ENCODE peak calls at places on chromosomes 12 and 14, in six cellular contexts. One of them, this sample, is unnamed.

GRCh38 chr12:100403446-100403845 is 46.6 kb downstream of the SLC17A8 start:
- DNase-seq in HCT116: no peak
- DNase-seq in GM23338: no peak
- DNase-seq in OCI-LY7: no peak
- DNase-seq in PC-3: peak; percentile 74
- DNase-seq in GM12878: no peak
- DNase-seq in this sample: peak; percentile 52

GRCh38 chr12:116672010-116672409 is 65.9 kb downstream of the SPRING1 start:
- DNase-seq in HCT116: no peak
- DNase-seq in GM23338: no peak
- DNase-seq in OCI-LY7: no peak
- DNase-seq in PC-3: no peak
- DNase-seq in GM12878: no peak
- DNase-seq in this sample: no peak

GRCh38 chr12:28537474-28537873 is 347.2 kb downstream of the CCDC91 start:
- DNase-seq in HCT116: no peak
- DNase-seq in GM23338: no peak
- DNase-seq in OCI-LY7: no peak
- DNase-seq in PC-3: no peak
- DNase-seq in GM12878: no peak
- DNase-seq in this sample: no peak

GRCh38 chr14:60775296-60775695 is 40.7 kb downstream of the MNAT1 start:
- DNase-seq in HCT116: no peak
- DNase-seq in GM23338: no peak
- DNase-seq in OCI-LY7: no peak
- DNase-seq in PC-3: peak; percentile 93
- DNase-seq in GM12878: no peak
- DNase-seq in this sample: peak; percentile 27

GRCh38 chr12:26422839-26423398 is 227.5 kb downstream of the SSPN start:
- DNase-seq in HCT116: no peak
- DNase-seq in GM23338: no peak
- DNase-seq in OCI-LY7: no peak
- DNase-seq in PC-3: no peak
- DNase-seq in GM12878: no peak
- DNase-seq in this sample: no peak

GRCh38 chr14:77554207-77554606 is 55.6 kb upstream of the ISM2 start:
- DNase-seq in HCT116: no peak
- DNase-seq in GM23338: no peak
- DNase-seq in OCI-LY7: no peak
- DNase-seq in PC-3: no peak
- DNase-seq in GM12878: peak; percentile 37
- DNase-seq in this sample: no peak

GRCh38 chr12:8816448-8816847 is 6.0 kb upstream of the A2ML1 start:
- DNase-seq in HCT116: no peak
- DNase-seq in GM23338: no peak
- DNase-seq in OCI-LY7: no peak
- DNase-seq in PC-3: no peak
- DNase-seq in GM12878: no peak
- DNase-seq in this sample: no peak

GRCh38 chr14:34592623-34593022 is 37.3 kb downstream of the SNX6 start:
- DNase-seq in HCT116: no peak
- DNase-seq in GM23338: no peak
- DNase-seq in OCI-LY7: no peak
- DNase-seq in PC-3: no peak
- DNase-seq in GM12878: no peak
- DNase-seq in this sample: no peak

GRCh38 chr14:83133986-83134664 is 1600.5 kb upstream of the SEL1L start:
- DNase-seq in HCT116: no peak
- DNase-seq in GM23338: no peak
- DNase-seq in OCI-LY7: no peak
- DNase-seq in PC-3: no peak
- DNase-seq in GM12878: no peak
- DNase-seq in this sample: no peak

GRCh38 chr14:23089498-23090253 is 5.3 kb downstream of the ACIN1 start:
- DNase-seq in HCT116: no peak
- DNase-seq in GM23338: no peak
- DNase-seq in OCI-LY7: no peak
- DNase-seq in PC-3: no peak
- DNase-seq in GM12878: no peak
- DNase-seq in this sample: no peak

GRCh38 chr14:101120636-101121398 is 217.3 kb upstream of the RTL1 start:
- DNase-seq in HCT116: no peak
- DNase-seq in GM23338: no peak
- DNase-seq in OCI-LY7: peak; percentile 4
- DNase-seq in PC-3: no peak
- DNase-seq in GM12878: no peak
- DNase-seq in this sample: peak; percentile 20

GRCh38 chr14:39393289-39393688 is 38.9 kb downstream of the FBXO33 start:
- DNase-seq in HCT116: no peak
- DNase-seq in GM23338: peak; percentile 10
- DNase-seq in OCI-LY7: no peak
- DNase-seq in PC-3: peak; percentile 68
- DNase-seq in GM12878: no peak
- DNase-seq in this sample: no peak

GRCh38 chr12:14384783-14385638 is 19.5 kb downstream of the ATF7IP start:
- DNase-seq in HCT116: peak; percentile 93
- DNase-seq in GM23338: peak; percentile 82
- DNase-seq in OCI-LY7: peak; percentile 98
- DNase-seq in PC-3: peak; percentile 68
- DNase-seq in GM12878: peak; percentile 92
- DNase-seq in this sample: peak; percentile 96

GRCh38 chr14:102362084-102362483 is 606 bp downstream of the CINP start:
- DNase-seq in HCT116: no peak
- DNase-seq in GM23338: no peak
- DNase-seq in OCI-LY7: peak; percentile 4
- DNase-seq in PC-3: peak; percentile 39
- DNase-seq in GM12878: peak; percentile 57
- DNase-seq in this sample: peak; percentile 13

GRCh38 chr12:80936642-80937390 is 918 bp downstream of the LIN7A start:
- DNase-seq in HCT116: peak; percentile 7
- DNase-seq in GM23338: peak; percentile 87
- DNase-seq in OCI-LY7: no peak
- DNase-seq in PC-3: peak; percentile 7
- DNase-seq in GM12878: no peak
- DNase-seq in this sample: peak; percentile 66

GRCh38 chr14:102795060-102795925 is 18.0 kb downstream of the TRAF3 start:
- DNase-seq in HCT116: no peak
- DNase-seq in GM23338: no peak
- DNase-seq in OCI-LY7: no peak
- DNase-seq in PC-3: peak; percentile 83
- DNase-seq in GM12878: no peak
- DNase-seq in this sample: peak; percentile 97

GRCh38 chr12:130813436-130813835 is 25.6 kb downstream of the STX2 start:
- DNase-seq in HCT116: no peak
- DNase-seq in GM23338: peak; percentile 59
- DNase-seq in OCI-LY7: no peak
- DNase-seq in PC-3: no peak
- DNase-seq in GM12878: no peak
- DNase-seq in this sample: no peak

GRCh38 chr12:79844693-79845092 is 90.2 kb downstream of the PPP1R12A start:
- DNase-seq in HCT116: peak; percentile 71
- DNase-seq in GM23338: peak; percentile 40
- DNase-seq in OCI-LY7: no peak
- DNase-seq in PC-3: peak; percentile 41
- DNase-seq in GM12878: no peak
- DNase-seq in this sample: peak; percentile 94

GRCh38 chr12:116672842-116673516 is 64.9 kb downstream of the SPRING1 start:
- DNase-seq in HCT116: no peak
- DNase-seq in GM23338: no peak
- DNase-seq in OCI-LY7: peak; percentile 45
- DNase-seq in PC-3: no peak
- DNase-seq in GM12878: peak; percentile 63
- DNase-seq in this sample: no peak

GRCh38 chr14:99663716-99664635 is 19.0 kb downstream of the HHIPL1 start:
- DNase-seq in HCT116: no peak
- DNase-seq in GM23338: peak; percentile 81
- DNase-seq in OCI-LY7: peak; percentile 39
- DNase-seq in PC-3: no peak
- DNase-seq in GM12878: no peak
- DNase-seq in this sample: no peak

GRCh38 chr12:108838194-108839010 is 19.0 kb downstream of the SSH1 start:
- DNase-seq in HCT116: peak; percentile 97
- DNase-seq in GM23338: peak; percentile 61
- DNase-seq in OCI-LY7: no peak
- DNase-seq in PC-3: peak; percentile 99
- DNase-seq in GM12878: peak; percentile 91
- DNase-seq in this sample: peak; percentile 99

GRCh38 chr12:46473634-46474201 is 101.1 kb upstream of the SLC38A2 start:
- DNase-seq in HCT116: peak; percentile 87
- DNase-seq in GM23338: no peak
- DNase-seq in OCI-LY7: no peak
- DNase-seq in PC-3: peak; percentile 95
- DNase-seq in GM12878: peak; percentile 51
- DNase-seq in this sample: peak; percentile 96

GRCh38 chr14:52360831-52361230 is 46.7 kb downstream of the PTGER2 start:
- DNase-seq in HCT116: no peak
- DNase-seq in GM23338: peak; percentile 21
- DNase-seq in OCI-LY7: no peak
- DNase-seq in PC-3: no peak
- DNase-seq in GM12878: no peak
- DNase-seq in this sample: no peak

GRCh38 chr12:43988838-43989560 is 153.1 kb downstream of the TMEM117 start:
- DNase-seq in HCT116: no peak
- DNase-seq in GM23338: no peak
- DNase-seq in OCI-LY7: no peak
- DNase-seq in PC-3: peak; percentile 57
- DNase-seq in GM12878: peak; percentile 17
- DNase-seq in this sample: peak; percentile 7

GRCh38 chr14:96567289-96567899 is 65.2 kb downstream of the PAPOLA start:
- DNase-seq in HCT116: no peak
- DNase-seq in GM23338: peak; percentile 55
- DNase-seq in OCI-LY7: peak; percentile 36
- DNase-seq in PC-3: peak; percentile 43
- DNase-seq in GM12878: no peak
- DNase-seq in this sample: peak; percentile 61

GRCh38 chr12:110554184-110554583 is 28.9 kb downstream of the PPTC7 start:
- DNase-seq in HCT116: no peak
- DNase-seq in GM23338: no peak
- DNase-seq in OCI-LY7: no peak
- DNase-seq in PC-3: no peak
- DNase-seq in GM12878: no peak
- DNase-seq in this sample: no peak
- H3K79me2 ChIP-seq in HCT116: peaks cover 89% of the 10 kb centered on the region
- H3K79me2 ChIP-seq in GM23338: peaks cover 54% of the 10 kb centered on the region
- H3K79me2 ChIP-seq in OCI-LY7: peaks cover 80% of the 10 kb centered on the region
- H3K79me2 ChIP-seq in PC-3: peaks cover 93% of the 10 kb centered on the region
- H3K79me2 ChIP-seq in GM12878: peaks cover 91% of the 10 kb centered on the region
- H3K79me2 ChIP-seq in this sample: peaks cover 20% of the 10 kb centered on the region

GRCh38 chr14:91234791-91235114 is 9.8 kb downstream of the GPR68 start:
- DNase-seq in HCT116: no peak
- DNase-seq in GM23338: no peak
- DNase-seq in OCI-LY7: no peak
- DNase-seq in PC-3: no peak
- DNase-seq in GM12878: no peak
- DNase-seq in this sample: no peak

GRCh38 chr14:91233936-91234790 is 10.3 kb downstream of the GPR68 start:
- DNase-seq in HCT116: no peak
- DNase-seq in GM23338: no peak
- DNase-seq in OCI-LY7: no peak
- DNase-seq in PC-3: no peak
- DNase-seq in GM12878: no peak
- DNase-seq in this sample: no peak

GRCh38 chr14:91232631-91233030 is 11.9 kb downstream of the GPR68 start:
- DNase-seq in HCT116: no peak
- DNase-seq in GM23338: no peak
- DNase-seq in OCI-LY7: no peak
- DNase-seq in PC-3: no peak
- DNase-seq in GM12878: no peak
- DNase-seq in this sample: no peak

GRCh38 chr14:91241848-91242247 is 2.7 kb downstream of the GPR68 start:
- DNase-seq in HCT116: no peak
- DNase-seq in GM23338: no peak
- DNase-seq in OCI-LY7: peak; percentile 88
- DNase-seq in PC-3: no peak
- DNase-seq in GM12878: peak; percentile 77
- DNase-seq in this sample: no peak

GRCh38 chr14:91237219-91237618 is 7.3 kb downstream of the GPR68 start:
- DNase-seq in HCT116: no peak
- DNase-seq in GM23338: no peak
- DNase-seq in OCI-LY7: no peak
- DNase-seq in PC-3: no peak
- DNase-seq in GM12878: no peak
- DNase-seq in this sample: peak; percentile 95
- H3K79me2 ChIP-seq in HCT116: no peaks in the 10 kb centered on the region
- H3K79me2 ChIP-seq in GM23338: no peaks in the 10 kb centered on the region
- H3K79me2 ChIP-seq in OCI-LY7: no peaks in the 10 kb centered on the region
- H3K79me2 ChIP-seq in PC-3: no peaks in the 10 kb centered on the region
- H3K79me2 ChIP-seq in GM12878: peaks cover 10% of the 10 kb centered on the region
- H3K79me2 ChIP-seq in this sample: no peaks in the 10 kb centered on the region

DNA sequence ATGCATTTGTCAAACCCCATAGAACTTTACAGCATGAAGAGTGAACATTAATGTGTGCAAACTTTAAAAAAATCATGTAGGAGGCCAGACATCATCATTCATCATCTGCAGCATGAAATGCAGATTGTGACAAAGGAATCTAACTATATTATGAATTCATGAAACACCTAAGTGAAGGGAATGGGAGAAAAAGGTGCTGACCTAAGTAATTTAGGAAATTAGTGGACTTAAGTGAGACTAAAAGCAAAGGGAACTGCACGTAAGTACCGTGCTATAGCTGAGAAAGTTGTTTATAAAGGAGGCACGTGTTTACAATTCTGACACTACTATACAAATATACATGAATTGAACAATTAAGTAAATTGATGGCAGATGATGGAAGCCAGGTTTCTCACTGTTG is 37.6 kb upstream of the JDP2 start:
- DNase-seq in HCT116: no peak
- DNase-seq in GM23338: no peak
- DNase-seq in OCI-LY7: no peak
- DNase-seq in PC-3: no peak
- DNase-seq in GM12878: no peak
- DNase-seq in this sample: no peak
- H3K79me2 ChIP-seq in HCT116: no peaks in the 10 kb centered on the region
- H3K79me2 ChIP-seq in GM23338: no peaks in the 10 kb centered on the region
- H3K79me2 ChIP-seq in OCI-LY7: no peaks in the 10 kb centered on the region
- H3K79me2 ChIP-seq in PC-3: no peaks in the 10 kb centered on the region
- H3K79me2 ChIP-seq in GM12878: no peaks in the 10 kb centered on the region
- H3K79me2 ChIP-seq in this sample: no peaks in the 10 kb centered on the region

GRCh38 chr12:114679942-114680341 is 4.0 kb downstream of the TBX3 start:
- DNase-seq in HCT116: no peak
- DNase-seq in GM23338: no peak
- DNase-seq in OCI-LY7: no peak
- DNase-seq in PC-3: peak; percentile 34
- DNase-seq in GM12878: no peak
- DNase-seq in this sample: no peak

GRCh38 chr12:114682101-114682919 is 1.7 kb downstream of the TBX3 start:
- DNase-seq in HCT116: no peak
- DNase-seq in GM23338: peak; percentile 12
- DNase-seq in OCI-LY7: no peak
- DNase-seq in PC-3: peak; percentile 20
- DNase-seq in GM12878: no peak
- DNase-seq in this sample: no peak

GRCh38 chr12:114681149-114681849 is 2.7 kb downstream of the TBX3 start:
- DNase-seq in HCT116: no peak
- DNase-seq in GM23338: no peak
- DNase-seq in OCI-LY7: no peak
- DNase-seq in PC-3: peak; percentile 55
- DNase-seq in GM12878: no peak
- DNase-seq in this sample: peak; percentile 70

GRCh38 chr12:114679452-114679875 is 4.5 kb downstream of the TBX3 start:
- DNase-seq in HCT116: no peak
- DNase-seq in GM23338: peak; percentile 56
- DNase-seq in OCI-LY7: no peak
- DNase-seq in PC-3: peak; percentile 30
- DNase-seq in GM12878: no peak
- DNase-seq in this sample: peak; percentile 60

GRCh38 chr12:114680498-114681148 is 3.4 kb downstream of the TBX3 start:
- DNase-seq in HCT116: no peak
- DNase-seq in GM23338: no peak
- DNase-seq in OCI-LY7: no peak
- DNase-seq in PC-3: peak; percentile 33
- DNase-seq in GM12878: no peak
- DNase-seq in this sample: no peak
- H3K79me2 ChIP-seq in HCT116: peaks cover 16% of the 10 kb centered on the region
- H3K79me2 ChIP-seq in GM23338: no peaks in the 10 kb centered on the region
- H3K79me2 ChIP-seq in OCI-LY7: no peaks in the 10 kb centered on the region
- H3K79me2 ChIP-seq in PC-3: peaks cover 92% of the 10 kb centered on the region
- H3K79me2 ChIP-seq in GM12878: no peaks in the 10 kb centered on the region
- H3K79me2 ChIP-seq in this sample: peaks cover 92% of the 10 kb centered on the region